ENCODE peak calls at places on chromosomes 4 and X, in seven cellular contexts. W is fibroblast of the aortic adventitia, K is right atrium auricular region, G is AG10803, P is lower lobe of right lung, B is T-helper 17 cell, F is ELR. U is an unnamed sample.

GRCh38 chrX:48737940-48738339 is 23.6 kb upstream of the GLOD5 start:
- DNase-seq in G (no peak), F (no peak), P (no peak), K (no peak), W (no peak), B (no peak), U (no peak)

GRCh38 chrX:6778547-6779231 is 243.8 kb upstream of the VCX3A start:
- DNase-seq in G (no peak), W (no peak), P (no peak), K (no peak), F (no peak), B (no peak), U (no peak)

GRCh38 chrX:13464599-13465275 is 104.7 kb upstream of the EGFL6 start:
- DNase-seq in G (no peak), B (no peak), F (no peak), P (no peak), K (no peak), W (peak), U (no peak)

GRCh38 chrX:78710146-78710545 is 37.4 kb upstream of the LPAR4 start:
- DNase-seq in F (peak), B (no peak), G (peak), W (peak), P (no peak), K (no peak), U (no peak)

GRCh38 chr4:67332627-67333026 is 212.7 kb downstream of the CENPC start:
- DNase-seq in B (no peak), P (no peak), K (no peak), F (peak), G (peak), W (no peak), U (peak)

GRCh38 chrX:117957128-117957527 is 159.5 kb downstream of the KLHL13 start:
- DNase-seq in P (no peak), K (no peak), G (no peak), B (no peak), F (no peak), W (no peak), U (no peak)

GRCh38 chr4:23999714-24000113 is 109.9 kb upstream of the PPARGC1A start:
- DNase-seq in G (no peak), W (no peak), P (no peak), K (no peak), B (no peak), F (peak), U (no peak)

GRCh38 chr4:2339458-2340271 is 77.8 kb upstream of the MXD4 start:
- DNase-seq in F (no peak), B (no peak), K (peak), P (no peak), G (no peak), W (no peak), U (no peak)

GRCh38 chr4:111266937-111267336 is 644.1 kb upstream of the PITX2 start:
- DNase-seq in P (no peak), W (no peak), F (no peak), G (no peak), K (no peak), B (no peak), U (no peak)

GRCh38 chr4:149815743-149816142 is at the start of gene IQCM:
- DNase-seq in B (no peak), G (no peak), P (no peak), W (no peak), K (no peak), F (no peak), U (no peak)

GRCh38 chr4:14410469-14410868 is 591.8 kb upstream of the CPEB2 start:
- DNase-seq in P (no peak), K (no peak), B (no peak), W (no peak), F (no peak), G (no peak), U (no peak)

GRCh38 chr4:113057891-113058290 is 8.4 kb downstream of the ANK2 start:
- DNase-seq in G (peak), B (no peak), W (peak), F (peak), K (no peak), P (no peak), U (no peak)

GRCh38 chrX:134654398-134655012 is 3.8 kb downstream of the PLAC1 start:
- DNase-seq in G (no peak), F (no peak), K (no peak), P (no peak), B (no peak), W (no peak), U (no peak)

GRCh38 chr4:77308843-77309242 is 151.8 kb downstream of the CCNG2 start:
- DNase-seq in W (peak), F (peak), K (no peak), P (no peak), B (no peak), G (peak), U (peak)

GRCh38 chr4:170423137-170423536 is 333.4 kb upstream of the AADAT start:
- DNase-seq in B (no peak), G (peak), F (peak), W (no peak), K (no peak), P (no peak), U (no peak)

GRCh38 chr4:3660086-3660927 is 105.9 kb upstream of the ADRA2C start:
- DNase-seq in G (peak), F (no peak), W (no peak), B (no peak), K (no peak), P (no peak), U (no peak)

GRCh38 chr4:40205259-40206198 is 8.7 kb downstream of the RHOH start:
- DNase-seq in B (no peak), K (no peak), F (no peak), P (no peak), G (no peak), W (no peak), U (no peak)

GRCh38 chrX:100316987-100317386 is 93.1 kb downstream of the PCDH19 start:
- DNase-seq in G (peak), F (no peak), P (peak), B (no peak), W (no peak), K (no peak), U (no peak)

GRCh38 chrX:70132244-70132643 is 1.0 kb upstream of the IGBP1 start:
- DNase-seq in P (no peak), B (no peak), F (peak), W (peak), G (no peak), K (no peak), U (no peak)

GRCh38 chr4:826508-827208 is 729 bp upstream of the CPLX1 start:
- DNase-seq in B (no peak), G (no peak), F (no peak), K (no peak), P (peak), W (no peak), U (peak)

GRCh38 chr4:114860791-114861190 is 252.6 kb downstream of the NDST4 start:
- DNase-seq in K (no peak), W (no peak), P (no peak), F (no peak), G (no peak), B (no peak), U (no peak)

GRCh38 chrX:106897259-106897658 is 5.9 kb downstream of the RIPPLY1 start:
- DNase-seq in K (no peak), B (no peak), G (peak), P (no peak), F (peak), W (peak), U (no peak)

GRCh38 chr4:158159054-158159717 is 13.6 kb downstream of the GASK1B start:
- DNase-seq in P (no peak), W (peak), K (no peak), F (peak), G (peak), B (no peak), U (no peak)

GRCh38 chr4:121943941-121944340 is 7.9 kb downstream of the TRPC3 start:
- DNase-seq in K (no peak), W (no peak), P (no peak), F (peak), G (no peak), B (no peak), U (peak)

GRCh38 chr4:118281611-118282442 is 71.0 kb downstream of the PRSS12 start:
- DNase-seq in K (no peak), F (peak), B (no peak), W (peak), G (peak), P (no peak), U (no peak)

GRCh38 chr4:26176621-26177121 is 144.1 kb upstream of the RBPJ start:
- DNase-seq in P (no peak), G (peak), B (no peak), F (peak), W (peak), K (no peak), U (no peak)

GRCh38 chrX:49627030-49627777 is 28.4 kb downstream of the GAGE1 start:
- DNase-seq in K (no peak), B (no peak), G (peak), F (no peak), P (no peak), W (no peak), U (peak)

GRCh38 chr4:134364928-134365327 is 163.3 kb upstream of the PABPC4L start:
- DNase-seq in P (no peak), W (no peak), G (no peak), B (no peak), F (no peak), K (no peak), U (no peak)

GRCh38 chrX:136656596-136656995 is 8.6 kb downstream of the CD40LG start:
- DNase-seq in P (no peak), F (no peak), W (no peak), G (no peak), K (no peak), B (no peak), U (no peak)

GRCh38 chrX:96244955-96245354 is 439.7 kb upstream of the DIAPH2 start:
- DNase-seq in P (no peak), F (no peak), W (no peak), G (no peak), B (no peak), K (no peak), U (peak)

GRCh38 chrX:129545408-129545807 is 5.3 kb downstream of the OCRL start:
- DNase-seq in G (no peak), P (no peak), B (no peak), K (no peak), W (no peak), F (no peak), U (no peak)

U was measured in HuH-7.